ENCODE peak calls at places on chromosomes 12 and 14, in six cellular contexts. W is ELF-1; M is G401; R is T1000; F is A172; V is stimulated activated CD8-positive, alpha-beta memory T cell treated with anti-CD3 and anti-CD28 coated beads, Interleukin-15, amount 100 ng/mL, for 24 hours. G is an unnamed sample.

GRCh38 chr14:64196668-64197411 is 97.3 kb downstream of the ESR2 start:
- DNase-seq in W (peak), M (peak), R (no peak), F (peak), V (no peak), G (peak)

GRCh38 chr12:14960548-14961465 is 594 bp downstream of the ARHGDIB start:
- DNase-seq in W (peak), M (no peak), R (no peak), F (peak), V (no peak), G (peak)

GRCh38 chr12:6226002-6226700 is 26.0 kb downstream of the CD9 start:
- DNase-seq in W (no peak), M (no peak), R (no peak), F (no peak), V (no peak), G (no peak)

GRCh38 chr12:31728289-31728916 is 418 bp downstream of the AMN1 start:
- DNase-seq in W (no peak), M (peak), R (no peak), F (peak), V (no peak), G (no peak)

GRCh38 chr12:79344855-79345840 is 345.6 kb downstream of the PAWR start:
- DNase-seq in W (peak), M (peak), R (no peak), F (peak), V (no peak), G (peak)

GRCh38 chr12:102735104-102735503 is 181.9 kb downstream of the PAH start:
- DNase-seq in W (no peak), M (no peak), R (no peak), F (no peak), V (no peak), G (no peak)

GRCh38 chr12:130981156-130981789 is 27.6 kb downstream of the ADGRD1 start:
- DNase-seq in W (peak), M (no peak), R (no peak), F (no peak), V (no peak), G (no peak)

GRCh38 chr14:92527724-92528123 is 14.1 kb downstream of the RIN3 start:
- DNase-seq in W (no peak), M (no peak), R (no peak), F (no peak), V (no peak), G (no peak)

GRCh38 chr12:69331846-69332684 is 16.1 kb upstream of the LYZ start:
- DNase-seq in W (peak), M (no peak), R (no peak), F (no peak), V (no peak), G (no peak)

GRCh38 chr12:126936181-126936851 is 1330.7 kb upstream of the TMEM132C start:
- DNase-seq in W (no peak), M (peak), R (peak), F (peak), V (no peak), G (peak)

GRCh38 chr12:2649201-2650030 is 145.4 kb upstream of the FKBP4 start:
- DNase-seq in W (no peak), M (no peak), R (no peak), F (no peak), V (no peak), G (no peak)

GRCh38 chr12:42588981-42589464 is 523 bp downstream of the PRICKLE1 start:
- DNase-seq in W (peak), M (peak), R (peak), F (peak), V (no peak), G (peak)

GRCh38 chr12:7118914-7119313 is 9.8 kb downstream of the RBP5 start:
- DNase-seq in W (no peak), M (no peak), R (no peak), F (no peak), V (no peak), G (no peak)

GRCh38 chr14:68807148-68807600 is 14.3 kb upstream of the ZFP36L1 start:
- DNase-seq in W (peak), M (no peak), R (no peak), F (no peak), V (no peak), G (peak)

GRCh38 chr14:37452323-37452722 is 142.7 kb downstream of the FOXA1 start:
- DNase-seq in W (no peak), M (no peak), R (no peak), F (no peak), V (no peak), G (no peak)

GRCh38 chr14:100701314-100701713 is 25.4 kb upstream of the DLK1 start:
- DNase-seq in W (no peak), M (no peak), R (no peak), F (no peak), V (no peak), G (no peak)

GRCh38 chr12:111173391-111174282 is 195.3 kb downstream of the PHETA1 start:
- DNase-seq in W (no peak), M (no peak), R (no peak), F (no peak), V (no peak), G (no peak)

GRCh38 chr14:60926002-60926401 is 54.9 kb downstream of the TRMT5 start:
- DNase-seq in W (no peak), M (no peak), R (no peak), F (no peak), V (no peak), G (no peak)

GRCh38 chr14:72614365-72614764 is 279.5 kb downstream of the DPF3 start:
- DNase-seq in W (no peak), M (no peak), R (no peak), F (no peak), V (no peak), G (no peak)

GRCh38 chr14:40847496-40847895 is 759.2 kb upstream of the LRFN5 start:
- DNase-seq in W (no peak), M (no peak), R (no peak), F (peak), V (no peak), G (peak)

GRCh38 chr14:56855891-56856461 is 45.7 kb upstream of the OTX2 start:
- DNase-seq in W (peak), M (peak), R (no peak), F (no peak), V (no peak), G (no peak)

GRCh38 chr14:102982852-102983470 is 60.5 kb downstream of the AMN start:
- DNase-seq in W (no peak), M (peak), R (no peak), F (no peak), V (no peak), G (no peak)

GRCh38 chr12:71152838-71153237 is 5.0 kb downstream of the TSPAN8 start:
- DNase-seq in W (no peak), M (no peak), R (no peak), F (peak), V (no peak), G (peak)